ENCODE peak calls at places on chromosomes 16 and 17, in five cellular contexts. K is fibroblast of the aortic adventitia, V is GM23338, L is lower leg skin, A is HFF-Myc. G is an unnamed sample.

GRCh38 chr16:24670623-24671454 is 58.6 kb upstream of the TNRC6A start:
- DNase-seq in A (peak), L (peak), K (peak), V (peak), G (peak)

GRCh38 chr17:32558997-32559650 is 72.3 kb downstream of the CDK5R1 start:
- DNase-seq in V (no peak), A (no peak), L (no peak), K (no peak), G (no peak)

GRCh38 chr17:80850817-80851216 is 140.8 kb upstream of the CHMP6 start:
- DNase-seq in V (no peak), L (no peak), K (no peak), A (no peak), G (no peak)

GRCh38 chr17:68800731-68801130 is 154.5 kb downstream of the ABCA8 start:
- DNase-seq in K (peak), A (no peak), V (no peak), L (no peak), G (no peak)

GRCh38 chr16:14240216-14240843 is 169.2 kb downstream of the MRTFB start:
- DNase-seq in K (no peak), V (no peak), A (peak), L (no peak), G (no peak)

GRCh38 chr17:62987136-62987535 is 21.1 kb downstream of the TANC2 start:
- DNase-seq in V (peak), K (no peak), L (no peak), A (no peak), G (no peak)

GRCh38 chr17:45230787-45231480 is 9.2 kb downstream of the FMNL1 start:
- DNase-seq in K (peak), A (no peak), V (no peak), L (peak), G (no peak)

GRCh38 chr16:30376508-30376907 is 1.9 kb downstream of the MYL11 start:
- DNase-seq in V (no peak), K (no peak), A (no peak), L (no peak), G (no peak)

GRCh38 chr17:57284583-57284982 is 28.3 kb downstream of the MSI2 start:
- DNase-seq in A (no peak), L (no peak), V (no peak), K (no peak), G (no peak)

GRCh38 chr16:66115373-66115772 is 251.1 kb upstream of the CDH5 start:
- DNase-seq in L (no peak), V (peak), A (no peak), K (no peak), G (no peak)

GRCh38 chr17:181213-182163 is at the start of gene DOC2B:
- DNase-seq in A (no peak), V (peak), K (peak), L (no peak), G (no peak)

GRCh38 chr16:81920498-81920897 is 90.8 kb downstream of the SDR42E1 start:
- DNase-seq in V (no peak), A (no peak), K (no peak), L (no peak), G (no peak)

DNA sequence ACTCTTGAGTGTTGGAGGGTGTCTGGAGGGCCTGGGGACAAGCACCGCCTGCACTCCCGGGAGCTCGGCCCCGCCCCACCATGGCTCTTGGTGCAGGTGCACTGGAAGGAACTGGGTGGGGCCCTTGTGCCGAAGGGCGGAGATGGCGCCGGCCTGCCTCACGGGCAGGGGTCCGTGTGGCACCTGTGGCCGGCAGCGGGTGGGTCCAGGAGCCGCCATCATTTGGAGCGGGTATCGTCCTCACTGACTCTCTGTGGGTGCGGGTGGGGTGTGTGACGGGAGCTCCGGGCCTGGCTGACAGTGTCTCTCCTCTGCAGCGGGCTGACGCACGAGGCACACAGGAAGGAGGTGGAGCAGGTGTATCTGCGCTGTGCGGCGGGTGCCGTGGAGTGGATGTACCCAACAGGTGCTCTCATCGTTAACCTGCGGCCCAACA is 5.2 kb downstream of the METRNL start:
- DNase-seq in V (no peak), A (no peak), K (no peak), L (no peak), G (no peak)
- H3K4me3 ChIP-seq in V (no peak), A (peak), K (peak), L (no peak), G (peak)

GRCh38 chr17:47634870-47635269 is 14.8 kb upstream of the KPNB1 start:
- DNase-seq in K (no peak), A (no peak), L (no peak), V (no peak), G (no peak)
- TF ChIP-seq CTCF in K (no peak), A (no peak), L (no peak), V (no peak), G (no peak)

GRCh38 chr16:68273459-68273858 is 9.1 kb downstream of the SLC7A6 start:
- DNase-seq in V (no peak), A (no peak), K (no peak), L (no peak), G (no peak)

GRCh38 chr16:68267612-68268405 is 3.5 kb downstream of the SLC7A6 start:
- DNase-seq in V (peak), K (no peak), A (no peak), L (no peak), G (no peak)

GRCh38 chr16:68272501-68273209 is 8.3 kb downstream of the SLC7A6 start:
- DNase-seq in A (no peak), L (no peak), V (no peak), K (no peak), G (no peak)

GRCh38 chr16:68270353-68270752 is 6.0 kb downstream of the SLC7A6 start:
- DNase-seq in K (no peak), V (no peak), A (no peak), L (no peak), G (no peak)

DNA sequence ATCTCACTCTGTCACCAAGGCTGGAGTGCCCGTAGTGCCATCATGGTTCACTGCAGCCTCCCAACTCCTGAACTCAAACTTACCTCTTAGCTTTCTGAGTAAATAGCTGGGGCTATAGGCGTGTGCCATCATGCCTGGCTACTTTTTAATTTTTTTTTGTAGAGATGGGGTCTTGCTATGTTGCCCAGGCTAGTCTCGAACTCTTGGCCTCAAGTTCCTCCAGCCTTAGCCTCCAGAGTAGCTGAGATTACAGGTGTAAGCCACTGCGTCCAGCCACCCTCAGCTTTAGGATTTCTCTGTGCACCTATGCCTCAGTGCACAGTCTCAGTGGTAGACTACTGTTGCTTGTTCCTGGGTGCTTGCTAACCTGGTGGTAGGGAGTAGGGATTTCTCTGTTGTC is 5.5 kb downstream of the SLC7A6 start:
- DNase-seq in V (no peak), A (no peak), L (no peak), K (no peak), G (no peak)
- H3K4me3 ChIP-seq in V (no peak), A (no peak), L (no peak), K (no peak), G (no peak)

DNA sequence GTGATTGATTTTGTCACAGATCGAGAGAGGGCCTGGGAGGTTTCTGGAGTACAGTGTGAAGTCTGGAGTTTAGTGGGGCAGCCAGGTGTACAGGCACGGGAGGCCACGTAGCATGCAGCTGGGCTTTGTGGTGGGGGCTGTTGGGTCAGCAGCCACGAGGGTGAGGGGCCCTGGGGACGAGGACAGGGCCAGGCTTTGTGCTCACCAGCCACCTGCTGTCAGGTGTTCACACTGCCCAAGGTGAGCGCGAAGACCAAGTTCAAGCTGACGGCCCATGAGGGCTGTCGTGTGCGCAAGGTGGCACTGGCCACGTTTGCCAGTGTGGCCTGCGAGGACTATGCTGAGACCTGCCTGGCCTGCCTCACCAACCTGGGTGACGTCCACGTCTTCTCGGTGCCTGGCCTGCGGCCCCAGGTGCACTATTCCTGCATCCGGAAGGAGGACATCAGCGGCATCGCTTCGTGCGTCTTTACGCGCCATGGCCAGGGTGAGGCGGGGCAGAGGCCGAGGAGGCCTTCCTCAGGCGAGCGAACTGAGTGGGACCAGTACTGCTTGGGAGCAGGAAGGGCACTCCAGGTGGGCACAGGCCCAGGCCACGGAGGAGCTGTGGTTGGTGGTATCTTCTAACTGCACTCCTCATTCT is 15.9 kb downstream of the LLGL1 start:
- DNase-seq in A (no peak), K (no peak), V (peak), L (no peak), G (no peak)
- TF ChIP-seq CTCF in A (no peak), K (no peak), V (peak), L (no peak), G (no peak)

GRCh38 chr17:75513667-75514052 is 1.7 kb downstream of the CASKIN2 start:
- DNase-seq in V (no peak), K (no peak), A (no peak), L (no peak), G (no peak)

GRCh38 chr17:75511270-75511609 is 4.1 kb downstream of the CASKIN2 start:
- DNase-seq in L (no peak), V (no peak), K (no peak), A (no peak), G (no peak)

GRCh38 chr17:75514299-75515228 is 773 bp downstream of the CASKIN2 start:
- DNase-seq in A (no peak), V (peak), L (no peak), K (peak), G (no peak)

GRCh38 chr17:75511610-75512575 is 3.4 kb downstream of the CASKIN2 start:
- DNase-seq in A (no peak), L (no peak), K (no peak), V (no peak), G (no peak)

GRCh38 chr17:75512946-75513666 is 2.2 kb downstream of the CASKIN2 start:
- DNase-seq in V (no peak), A (no peak), L (no peak), K (peak), G (no peak)
- H3K4me3 ChIP-seq in V (no peak), A (no peak), L (no peak), K (no peak), G (no peak)

GRCh38 chr17:42676424-42677011 is at the start of gene PLEKHH3:
- DNase-seq in K (no peak), A (no peak), L (peak), V (peak), G (no peak)
- TF ChIP-seq CTCF in K (peak), A (no peak), L (no peak), V (no peak), G (no peak)